ENCODE peak calls at places on chromosomes 11 and 22, in five cellular contexts. One of them, this sample, is unnamed.

GRCh38 chr22:44171486-44172076 is 9.1 kb upstream of the PARVG start:
- DNase-seq in H1: no peak
- DNase-seq in K562: no peak
- DNase-seq in SK-N-SH: no peak
- DNase-seq in HepG2: no peak
- DNase-seq in this sample: no peak

GRCh38 chr11:69278091-69278867 is 15.7 kb upstream of the MYEOV start:
- DNase-seq in H1: no peak
- DNase-seq in K562: no peak
- DNase-seq in SK-N-SH: no peak
- DNase-seq in HepG2: no peak
- DNase-seq in this sample: no peak

GRCh38 chr11:2587132-2587930 is 112.5 kb downstream of the KCNQ1OT1 start:
- DNase-seq in H1: no peak
- DNase-seq in K562: no peak
- DNase-seq in SK-N-SH: peak; percentile 14
- DNase-seq in HepG2: no peak
- DNase-seq in this sample: no peak

GRCh38 chr11:18567081-18567480 is 21.5 kb downstream of the UEVLD start:
- DNase-seq in H1: no peak
- DNase-seq in K562: no peak
- DNase-seq in SK-N-SH: no peak
- DNase-seq in HepG2: no peak
- DNase-seq in this sample: no peak

GRCh38 chr11:97722721-97723120 is 1298.0 kb upstream of the CNTN5 start:
- DNase-seq in H1: peak; percentile 23
- DNase-seq in K562: no peak
- DNase-seq in SK-N-SH: no peak
- DNase-seq in HepG2: no peak
- DNase-seq in this sample: no peak

GRCh38 chr11:78651923-78652602 is 77.4 kb upstream of the NARS2 start:
- DNase-seq in H1: no peak
- DNase-seq in K562: no peak
- DNase-seq in SK-N-SH: no peak
- DNase-seq in HepG2: no peak
- DNase-seq in this sample: no peak

GRCh38 chr11:13772223-13773046 is 104.0 kb downstream of the FAR1 start:
- DNase-seq in H1: peak; percentile 31
- DNase-seq in K562: peak; percentile 25
- DNase-seq in SK-N-SH: peak; percentile 39
- DNase-seq in HepG2: peak; percentile 58
- DNase-seq in this sample: peak; percentile 11

GRCh38 chr11:16741473-16741872 is 3.0 kb downstream of the C11orf58 start:
- DNase-seq in H1: no peak
- DNase-seq in K562: no peak
- DNase-seq in SK-N-SH: no peak
- DNase-seq in HepG2: no peak
- DNase-seq in this sample: no peak

GRCh38 chr11:3167143-3168119 is 2.3 kb upstream of the OSBPL5 start:
- DNase-seq in H1: no peak
- DNase-seq in K562: no peak
- DNase-seq in SK-N-SH: no peak
- DNase-seq in HepG2: no peak
- DNase-seq in this sample: no peak

GRCh38 chr11:114226283-114226859 is 69.8 kb upstream of the NNMT start:
- DNase-seq in H1: no peak
- DNase-seq in K562: no peak
- DNase-seq in SK-N-SH: no peak
- DNase-seq in HepG2: no peak
- DNase-seq in this sample: no peak

GRCh38 chr11:11028017-11028692 is 170.3 kb upstream of the ZBED5 start:
- DNase-seq in H1: peak; percentile 49
- DNase-seq in K562: peak; percentile 62
- DNase-seq in SK-N-SH: peak; percentile 27
- DNase-seq in HepG2: peak; percentile 34
- DNase-seq in this sample: no peak

GRCh38 chr11:17988465-17988864 is 24.4 kb downstream of the SERGEF start:
- DNase-seq in H1: no peak
- DNase-seq in K562: no peak
- DNase-seq in SK-N-SH: no peak
- DNase-seq in HepG2: no peak
- DNase-seq in this sample: no peak

GRCh38 chr22:32850591-32851517 is 49.3 kb downstream of the TIMP3 start:
- DNase-seq in H1: no peak
- DNase-seq in K562: no peak
- DNase-seq in SK-N-SH: no peak
- DNase-seq in HepG2: no peak
- DNase-seq in this sample: no peak
- TF ChIP-seq TAF1 in H1: no peak
- TF ChIP-seq TAF1 in K562: no peak
- TF ChIP-seq TAF1 in SK-N-SH: no peak
- TF ChIP-seq TAF1 in HepG2: no peak
- TF ChIP-seq TAF1 in this sample: no peak

GRCh38 chr22:29635734-29636357 is 32.4 kb downstream of the NF2 start:
- DNase-seq in H1: no peak
- DNase-seq in K562: peak; percentile 41
- DNase-seq in SK-N-SH: peak; percentile 60
- DNase-seq in HepG2: peak; percentile 32
- DNase-seq in this sample: peak; percentile 23
- TF ChIP-seq JUND in H1: no peak
- TF ChIP-seq JUND in K562: no peak
- TF ChIP-seq JUND in SK-N-SH: no peak
- TF ChIP-seq JUND in HepG2: no peak
- TF ChIP-seq JUND in this sample: no peak

GRCh38 chr11:67504950-67505561 is at the start of gene PITPNM1:
- DNase-seq in H1: no peak
- DNase-seq in K562: peak; percentile 84
- DNase-seq in SK-N-SH: peak; percentile 86
- DNase-seq in HepG2: peak; percentile 29
- DNase-seq in this sample: no peak

GRCh38 chr11:67501854-67502253 is 3.3 kb downstream of the PITPNM1 start:
- DNase-seq in H1: no peak
- DNase-seq in K562: no peak
- DNase-seq in SK-N-SH: no peak
- DNase-seq in HepG2: no peak
- DNase-seq in this sample: no peak

GRCh38 chr11:67504023-67504949 is 877 bp downstream of the PITPNM1 start:
- DNase-seq in H1: no peak
- DNase-seq in K562: peak; percentile 83
- DNase-seq in SK-N-SH: peak; percentile 88
- DNase-seq in HepG2: no peak
- DNase-seq in this sample: no peak

GRCh38 chr11:67502328-67502979 is 2.7 kb downstream of the PITPNM1 start:
- DNase-seq in H1: no peak
- DNase-seq in K562: no peak
- DNase-seq in SK-N-SH: no peak
- DNase-seq in HepG2: no peak
- DNase-seq in this sample: no peak

DNA sequence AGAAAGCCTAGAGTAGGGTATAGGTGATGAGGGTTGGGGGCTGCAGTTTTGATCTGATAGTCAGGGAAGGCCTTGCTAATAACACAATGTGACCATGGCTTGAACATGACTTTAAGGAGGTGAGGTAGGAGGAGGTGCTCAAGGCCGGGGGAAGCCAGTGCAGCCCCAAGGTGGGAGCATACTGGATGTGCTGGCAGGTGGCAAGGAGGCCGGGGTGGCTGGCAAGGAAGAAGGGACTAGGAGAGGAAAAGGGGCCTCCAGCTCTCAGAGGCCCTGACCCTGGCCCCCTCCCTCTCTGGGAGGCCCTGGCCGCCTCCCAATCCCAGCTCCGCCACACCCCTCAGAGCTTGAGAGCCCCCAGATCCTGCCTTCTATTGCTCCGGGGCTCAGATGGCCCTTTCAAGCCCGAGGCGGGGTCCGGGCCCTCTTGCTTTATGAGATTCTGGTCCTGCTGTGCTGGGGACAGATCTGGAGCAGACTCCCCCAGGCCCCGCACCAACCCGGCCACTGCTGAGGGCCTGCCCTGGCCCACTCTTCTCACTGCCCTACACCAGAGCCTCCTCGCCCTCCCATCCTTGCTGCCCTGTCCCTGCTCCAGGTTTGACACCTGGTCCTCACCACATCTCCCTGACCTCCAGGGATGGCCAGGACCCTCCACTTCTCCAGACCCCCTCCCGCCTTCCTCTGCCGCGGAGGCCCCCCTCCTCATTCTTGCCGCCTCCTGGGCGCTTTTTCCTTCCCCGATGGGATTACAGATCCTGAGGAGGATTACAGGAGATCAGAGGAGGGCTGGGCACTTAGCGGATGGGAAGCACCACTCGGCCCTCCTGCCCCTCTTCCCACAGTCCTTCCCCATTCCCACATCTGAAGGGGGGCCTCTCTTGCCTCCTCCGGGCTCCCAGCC is 1.8 kb downstream of the PITPNM1 start:
- DNase-seq in H1: no peak
- DNase-seq in K562: no peak
- DNase-seq in SK-N-SH: peak; percentile 43
- DNase-seq in HepG2: no peak
- DNase-seq in this sample: no peak
- TF ChIP-seq TAF1 in H1: no peak
- TF ChIP-seq TAF1 in K562: no peak
- TF ChIP-seq TAF1 in SK-N-SH: no peak
- TF ChIP-seq TAF1 in HepG2: no peak
- TF ChIP-seq TAF1 in this sample: no peak

GRCh38 chr22:47608421-47608820 is 846.0 kb downstream of the TBC1D22A start:
- DNase-seq in H1: no peak
- DNase-seq in K562: no peak
- DNase-seq in SK-N-SH: no peak
- DNase-seq in HepG2: no peak
- DNase-seq in this sample: no peak

GRCh38 chr22:47609653-47610052 is 847.2 kb downstream of the TBC1D22A start:
- DNase-seq in H1: no peak
- DNase-seq in K562: no peak
- DNase-seq in SK-N-SH: no peak
- DNase-seq in HepG2: no peak
- DNase-seq in this sample: no peak

GRCh38 chr22:47612136-47612910 is 849.9 kb downstream of the TBC1D22A start:
- DNase-seq in H1: no peak
- DNase-seq in K562: peak; percentile 27
- DNase-seq in SK-N-SH: no peak
- DNase-seq in HepG2: no peak
- DNase-seq in this sample: no peak

GRCh38 chr22:47610281-47610680 is 847.8 kb downstream of the TBC1D22A start:
- DNase-seq in H1: no peak
- DNase-seq in K562: no peak
- DNase-seq in SK-N-SH: no peak
- DNase-seq in HepG2: no peak
- DNase-seq in this sample: no peak

DNA sequence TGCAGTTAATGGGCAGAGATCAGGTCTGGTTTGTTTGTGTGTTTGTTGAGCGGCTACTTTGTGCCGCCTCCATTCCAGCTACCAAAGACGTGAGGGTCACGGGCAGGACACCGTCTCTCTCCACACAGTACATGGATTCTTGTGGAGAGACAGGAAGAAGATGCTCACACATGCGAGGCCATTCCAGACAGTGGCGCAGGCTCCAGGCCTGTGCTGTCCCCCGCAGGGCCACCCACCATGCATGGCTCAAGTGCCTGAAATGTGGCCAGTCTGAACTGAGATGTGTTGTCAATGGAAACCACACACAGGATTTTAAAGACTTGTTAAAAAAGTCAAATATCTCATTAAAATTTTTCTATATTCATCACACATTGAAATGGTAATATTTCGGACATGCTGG is 848.3 kb downstream of the TBC1D22A start:
- DNase-seq in H1: no peak
- DNase-seq in K562: no peak
- DNase-seq in SK-N-SH: no peak
- DNase-seq in HepG2: no peak
- DNase-seq in this sample: no peak
- TF ChIP-seq JUND in H1: no peak
- TF ChIP-seq JUND in K562: no peak
- TF ChIP-seq JUND in SK-N-SH: no peak
- TF ChIP-seq JUND in HepG2: no peak
- TF ChIP-seq JUND in this sample: no peak

GRCh38 chr11:58576792-58577440 is 1.3 kb upstream of the LPXN start:
- DNase-seq in H1: no peak
- DNase-seq in K562: no peak
- DNase-seq in SK-N-SH: peak; percentile 5
- DNase-seq in HepG2: peak; percentile 36
- DNase-seq in this sample: no peak

GRCh38 chr11:58573451-58574104 is 2.1 kb downstream of the LPXN start:
- DNase-seq in H1: no peak
- DNase-seq in K562: no peak
- DNase-seq in SK-N-SH: no peak
- DNase-seq in HepG2: no peak
- DNase-seq in this sample: no peak

GRCh38 chr11:58577441-58578135 is 1.3 kb upstream of the ZFP91 start:
- DNase-seq in H1: no peak
- DNase-seq in K562: peak; percentile 69
- DNase-seq in SK-N-SH: no peak
- DNase-seq in HepG2: peak; percentile 33
- DNase-seq in this sample: peak; percentile 66

GRCh38 chr11:58575377-58576020 is at the start of gene LPXN:
- DNase-seq in H1: no peak
- DNase-seq in K562: no peak
- DNase-seq in SK-N-SH: no peak
- DNase-seq in HepG2: no peak
- DNase-seq in this sample: no peak

DNA sequence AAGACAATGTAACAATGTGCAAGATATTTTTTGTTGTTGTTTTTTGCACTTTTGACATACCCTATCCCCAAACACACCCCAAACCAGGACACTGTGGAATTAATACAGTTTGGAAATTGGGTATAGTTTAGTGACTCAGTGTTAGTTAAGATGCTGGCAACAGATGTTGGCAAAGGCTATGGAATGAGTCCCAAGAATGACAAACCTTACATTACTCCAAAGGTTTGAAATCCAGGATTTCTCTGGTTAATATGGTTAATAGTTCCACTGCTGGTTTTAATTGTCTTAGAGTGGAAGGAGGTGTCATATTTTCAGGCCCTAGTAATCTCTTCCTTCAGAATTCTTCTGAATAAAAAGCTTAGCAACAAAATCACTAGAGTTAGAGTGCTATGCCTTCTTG is 805 bp downstream of the LPXN start:
- DNase-seq in H1: no peak
- DNase-seq in K562: no peak
- DNase-seq in SK-N-SH: no peak
- DNase-seq in HepG2: no peak
- DNase-seq in this sample: no peak
- TF ChIP-seq TAF1 in H1: no peak
- TF ChIP-seq TAF1 in K562: no peak
- TF ChIP-seq TAF1 in SK-N-SH: no peak
- TF ChIP-seq TAF1 in HepG2: no peak
- TF ChIP-seq TAF1 in this sample: no peak

GRCh38 chr11:87265915-87266314 is 228.2 kb downstream of the TMEM135 start:
- DNase-seq in H1: no peak
- DNase-seq in K562: no peak
- DNase-seq in SK-N-SH: no peak
- DNase-seq in HepG2: no peak
- DNase-seq in this sample: no peak

GRCh38 chr11:87266751-87267150 is 229.0 kb downstream of the TMEM135 start:
- DNase-seq in H1: no peak
- DNase-seq in K562: peak; percentile 7
- DNase-seq in SK-N-SH: no peak
- DNase-seq in HepG2: no peak
- DNase-seq in this sample: no peak

GRCh38 chr11:87265132-87265531 is 227.4 kb downstream of the TMEM135 start:
- DNase-seq in H1: no peak
- DNase-seq in K562: no peak
- DNase-seq in SK-N-SH: no peak
- DNase-seq in HepG2: no peak
- DNase-seq in this sample: no peak

GRCh38 chr11:87263439-87263838 is 225.7 kb downstream of the TMEM135 start:
- DNase-seq in H1: no peak
- DNase-seq in K562: no peak
- DNase-seq in SK-N-SH: no peak
- DNase-seq in HepG2: no peak
- DNase-seq in this sample: no peak

GRCh38 chr11:87263979-87264378 is 226.2 kb downstream of the TMEM135 start:
- DNase-seq in H1: no peak
- DNase-seq in K562: no peak
- DNase-seq in SK-N-SH: no peak
- DNase-seq in HepG2: no peak
- DNase-seq in this sample: no peak
- TF ChIP-seq JUND in H1: no peak
- TF ChIP-seq JUND in K562: no peak
- TF ChIP-seq JUND in SK-N-SH: no peak
- TF ChIP-seq JUND in HepG2: no peak
- TF ChIP-seq JUND in this sample: no peak

This sample was measured in GM12878.